ENCODE peak calls at places on chromosome 17, in ten cellular contexts. One of them, this sample, is unnamed.

GRCh38 chr17:7495906-7496434 is 11.8 kb downstream of the POLR2A start:
- DNase-seq in breast epithelium: no peak
- DNase-seq in A673: no peak
- DNase-seq in RWPE1: no peak
- DNase-seq in AG04449: no peak
- DNase-seq in uterus: no peak
- DNase-seq in mammary epithelial cell: no peak
- DNase-seq in cardiac muscle cell: no peak
- DNase-seq in GM13977: no peak
- DNase-seq in heart right ventricle: no peak
- DNase-seq in this sample: no peak

GRCh38 chr17:10135539-10136257 is 62.7 kb downstream of the GAS7 start:
- DNase-seq in breast epithelium: no peak
- DNase-seq in A673: peak
- DNase-seq in RWPE1: no peak
- DNase-seq in AG04449: no peak
- DNase-seq in uterus: peak
- DNase-seq in mammary epithelial cell: no peak
- DNase-seq in cardiac muscle cell: no peak
- DNase-seq in GM13977: no peak
- DNase-seq in heart right ventricle: no peak
- DNase-seq in this sample: no peak

GRCh38 chr17:74202879-74203432 is 522 bp upstream of the RPL38 start:
- DNase-seq in breast epithelium: no peak
- DNase-seq in A673: peak
- DNase-seq in RWPE1: no peak
- DNase-seq in AG04449: no peak
- DNase-seq in uterus: no peak
- DNase-seq in mammary epithelial cell: no peak
- DNase-seq in cardiac muscle cell: no peak
- DNase-seq in GM13977: no peak
- DNase-seq in heart right ventricle: no peak
- DNase-seq in this sample: no peak

GRCh38 chr17:6903516-6903915 is 72.0 kb upstream of the TEKT1 start:
- DNase-seq in breast epithelium: no peak
- DNase-seq in A673: no peak
- DNase-seq in RWPE1: no peak
- DNase-seq in AG04449: no peak
- DNase-seq in uterus: no peak
- DNase-seq in mammary epithelial cell: no peak
- DNase-seq in cardiac muscle cell: no peak
- DNase-seq in GM13977: no peak
- DNase-seq in heart right ventricle: no peak
- DNase-seq in this sample: no peak

GRCh38 chr17:2030779-2031163 is 818 bp downstream of the DPH1 start:
- DNase-seq in breast epithelium: no peak
- DNase-seq in A673: no peak
- DNase-seq in RWPE1: no peak
- DNase-seq in AG04449: no peak
- DNase-seq in uterus: no peak
- DNase-seq in mammary epithelial cell: no peak
- DNase-seq in cardiac muscle cell: no peak
- DNase-seq in GM13977: no peak
- DNase-seq in heart right ventricle: no peak
- DNase-seq in this sample: no peak

GRCh38 chr17:45241315-45242011 is 19.8 kb downstream of the FMNL1 start:
- DNase-seq in breast epithelium: no peak
- DNase-seq in A673: no peak
- DNase-seq in RWPE1: no peak
- DNase-seq in AG04449: no peak
- DNase-seq in uterus: no peak
- DNase-seq in mammary epithelial cell: no peak
- DNase-seq in cardiac muscle cell: peak
- DNase-seq in GM13977: no peak
- DNase-seq in heart right ventricle: no peak
- DNase-seq in this sample: no peak

GRCh38 chr17:38663125-38663751 is 11.5 kb downstream of the EPOP start:
- DNase-seq in breast epithelium: peak
- DNase-seq in A673: peak
- DNase-seq in RWPE1: peak
- DNase-seq in AG04449: no peak
- DNase-seq in uterus: no peak
- DNase-seq in mammary epithelial cell: peak
- DNase-seq in cardiac muscle cell: peak
- DNase-seq in GM13977: peak
- DNase-seq in heart right ventricle: peak
- DNase-seq in this sample: no peak

GRCh38 chr17:15398291-15398690 is 56.9 kb upstream of the TEKT3 start:
- DNase-seq in breast epithelium: no peak
- DNase-seq in A673: peak
- DNase-seq in RWPE1: no peak
- DNase-seq in AG04449: no peak
- DNase-seq in uterus: no peak
- DNase-seq in mammary epithelial cell: peak
- DNase-seq in cardiac muscle cell: no peak
- DNase-seq in GM13977: no peak
- DNase-seq in heart right ventricle: no peak
- DNase-seq in this sample: no peak

GRCh38 chr17:78541488-78542237 is 35.5 kb downstream of the DNAH17 start:
- DNase-seq in breast epithelium: no peak
- DNase-seq in A673: peak
- DNase-seq in RWPE1: peak
- DNase-seq in AG04449: no peak
- DNase-seq in uterus: no peak
- DNase-seq in mammary epithelial cell: peak
- DNase-seq in cardiac muscle cell: no peak
- DNase-seq in GM13977: no peak
- DNase-seq in heart right ventricle: no peak
- DNase-seq in this sample: no peak

GRCh38 chr17:27473748-27474609 is 17.7 kb downstream of the KSR1 start:
- DNase-seq in breast epithelium: no peak
- DNase-seq in A673: no peak
- DNase-seq in RWPE1: no peak
- DNase-seq in AG04449: no peak
- DNase-seq in uterus: peak
- DNase-seq in mammary epithelial cell: no peak
- DNase-seq in cardiac muscle cell: peak
- DNase-seq in GM13977: peak
- DNase-seq in heart right ventricle: peak
- DNase-seq in this sample: no peak

GRCh38 chr17:31857920-31858646 is 961 bp downstream of the COPRS start:
- DNase-seq in breast epithelium: no peak
- DNase-seq in A673: no peak
- DNase-seq in RWPE1: no peak
- DNase-seq in AG04449: no peak
- DNase-seq in uterus: no peak
- DNase-seq in mammary epithelial cell: peak
- DNase-seq in cardiac muscle cell: peak
- DNase-seq in GM13977: no peak
- DNase-seq in heart right ventricle: no peak
- DNase-seq in this sample: no peak

GRCh38 chr17:31859487-31860008 is 504 bp upstream of the COPRS start:
- DNase-seq in breast epithelium: no peak
- DNase-seq in A673: no peak
- DNase-seq in RWPE1: peak
- DNase-seq in AG04449: no peak
- DNase-seq in uterus: no peak
- DNase-seq in mammary epithelial cell: no peak
- DNase-seq in cardiac muscle cell: no peak
- DNase-seq in GM13977: no peak
- DNase-seq in heart right ventricle: no peak
- DNase-seq in this sample: no peak

GRCh38 chr17:31854672-31855071 is 4.4 kb downstream of the COPRS start:
- DNase-seq in breast epithelium: no peak
- DNase-seq in A673: no peak
- DNase-seq in RWPE1: no peak
- DNase-seq in AG04449: no peak
- DNase-seq in uterus: no peak
- DNase-seq in mammary epithelial cell: no peak
- DNase-seq in cardiac muscle cell: no peak
- DNase-seq in GM13977: no peak
- DNase-seq in heart right ventricle: no peak
- DNase-seq in this sample: no peak

GRCh38 chr17:31856750-31857149 is 2.3 kb downstream of the COPRS start:
- DNase-seq in breast epithelium: no peak
- DNase-seq in A673: no peak
- DNase-seq in RWPE1: no peak
- DNase-seq in AG04449: no peak
- DNase-seq in uterus: no peak
- DNase-seq in mammary epithelial cell: no peak
- DNase-seq in cardiac muscle cell: no peak
- DNase-seq in GM13977: no peak
- DNase-seq in heart right ventricle: no peak
- DNase-seq in this sample: no peak

GRCh38 chr17:31858647-31859486 is at the start of gene COPRS:
- DNase-seq in breast epithelium: peak
- DNase-seq in A673: peak
- DNase-seq in RWPE1: peak
- DNase-seq in AG04449: no peak
- DNase-seq in uterus: peak
- DNase-seq in mammary epithelial cell: peak
- DNase-seq in cardiac muscle cell: peak
- DNase-seq in GM13977: peak
- DNase-seq in heart right ventricle: peak
- DNase-seq in this sample: peak
- TF ChIP-seq CTCF in breast epithelium: no peak
- TF ChIP-seq CTCF in A673: no peak
- TF ChIP-seq CTCF in RWPE1: no peak
- TF ChIP-seq CTCF in AG04449: peak
- TF ChIP-seq CTCF in uterus: no peak
- TF ChIP-seq CTCF in mammary epithelial cell: no peak
- TF ChIP-seq CTCF in cardiac muscle cell: peak
- TF ChIP-seq CTCF in GM13977: peak
- TF ChIP-seq CTCF in heart right ventricle: peak
- TF ChIP-seq CTCF in this sample: peak

DNA sequence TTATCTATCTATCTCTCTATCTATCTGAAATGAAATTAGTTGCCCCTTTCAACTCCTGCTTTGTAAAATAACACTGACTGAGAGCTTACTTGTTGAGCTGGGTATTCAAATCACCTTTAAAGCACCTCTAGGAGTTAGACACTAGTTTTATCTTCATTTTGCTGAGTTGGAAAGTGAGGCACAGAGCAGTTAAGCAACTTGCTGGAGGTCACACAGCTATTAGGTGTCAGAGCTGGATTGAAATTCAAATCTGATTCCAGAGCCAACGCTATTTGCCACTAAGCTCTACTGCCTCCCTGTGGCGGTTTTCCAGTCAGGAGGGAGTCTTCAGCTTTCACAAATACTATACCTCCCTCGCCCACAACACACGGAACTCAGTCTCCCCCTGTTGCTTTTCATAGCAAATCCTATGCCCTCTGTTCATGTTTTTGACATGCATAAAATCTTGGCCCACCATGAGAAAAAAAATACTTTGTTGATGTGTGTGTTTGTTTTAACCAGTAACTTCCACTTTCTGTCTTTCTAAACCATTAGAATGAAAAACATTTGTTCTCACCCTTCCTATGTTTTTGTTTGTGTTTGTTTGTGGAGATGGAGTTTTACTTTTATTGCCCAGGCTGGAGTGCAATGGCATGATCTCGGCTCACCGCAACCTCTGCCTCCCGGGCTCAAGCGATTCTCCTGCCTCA is 74.8 kb upstream of the SMURF2 start:
- DNase-seq in breast epithelium: no peak
- DNase-seq in A673: peak
- DNase-seq in RWPE1: no peak
- DNase-seq in AG04449: no peak
- DNase-seq in uterus: no peak
- DNase-seq in mammary epithelial cell: peak
- DNase-seq in cardiac muscle cell: no peak
- DNase-seq in GM13977: no peak
- DNase-seq in heart right ventricle: no peak
- DNase-seq in this sample: no peak
- TF ChIP-seq CTCF in breast epithelium: peak
- TF ChIP-seq CTCF in A673: peak
- TF ChIP-seq CTCF in RWPE1: peak
- TF ChIP-seq CTCF in AG04449: peak
- TF ChIP-seq CTCF in uterus: no peak
- TF ChIP-seq CTCF in mammary epithelial cell: peak
- TF ChIP-seq CTCF in cardiac muscle cell: peak
- TF ChIP-seq CTCF in GM13977: peak
- TF ChIP-seq CTCF in heart right ventricle: peak
- TF ChIP-seq CTCF in this sample: peak

GRCh38 chr17:72259977-72260376 is 139.2 kb downstream of the SOX9 start:
- DNase-seq in breast epithelium: no peak
- DNase-seq in A673: no peak
- DNase-seq in RWPE1: no peak
- DNase-seq in AG04449: no peak
- DNase-seq in uterus: no peak
- DNase-seq in mammary epithelial cell: no peak
- DNase-seq in cardiac muscle cell: no peak
- DNase-seq in GM13977: no peak
- DNase-seq in heart right ventricle: no peak
- DNase-seq in this sample: no peak
- TF ChIP-seq CTCF in breast epithelium: no peak
- TF ChIP-seq CTCF in A673: no peak
- TF ChIP-seq CTCF in RWPE1: no peak
- TF ChIP-seq CTCF in AG04449: no peak
- TF ChIP-seq CTCF in uterus: no peak
- TF ChIP-seq CTCF in mammary epithelial cell: no peak
- TF ChIP-seq CTCF in cardiac muscle cell: no peak
- TF ChIP-seq CTCF in GM13977: no peak
- TF ChIP-seq CTCF in heart right ventricle: no peak
- TF ChIP-seq CTCF in this sample: no peak

GRCh38 chr17:43986225-43986981 is 18.0 kb upstream of the NAGS start:
- DNase-seq in breast epithelium: no peak
- DNase-seq in A673: no peak
- DNase-seq in RWPE1: no peak
- DNase-seq in AG04449: no peak
- DNase-seq in uterus: no peak
- DNase-seq in mammary epithelial cell: no peak
- DNase-seq in cardiac muscle cell: no peak
- DNase-seq in GM13977: no peak
- DNase-seq in heart right ventricle: no peak
- DNase-seq in this sample: no peak

GRCh38 chr17:43984521-43984920 is 19.9 kb upstream of the NAGS start:
- DNase-seq in breast epithelium: no peak
- DNase-seq in A673: no peak
- DNase-seq in RWPE1: no peak
- DNase-seq in AG04449: no peak
- DNase-seq in uterus: no peak
- DNase-seq in mammary epithelial cell: no peak
- DNase-seq in cardiac muscle cell: no peak
- DNase-seq in GM13977: no peak
- DNase-seq in heart right ventricle: no peak
- DNase-seq in this sample: no peak

GRCh38 chr17:43983196-43983514 is 21.3 kb upstream of the NAGS start:
- DNase-seq in breast epithelium: no peak
- DNase-seq in A673: no peak
- DNase-seq in RWPE1: no peak
- DNase-seq in AG04449: no peak
- DNase-seq in uterus: no peak
- DNase-seq in mammary epithelial cell: no peak
- DNase-seq in cardiac muscle cell: no peak
- DNase-seq in GM13977: no peak
- DNase-seq in heart right ventricle: no peak
- DNase-seq in this sample: no peak

GRCh38 chr17:43982171-43982570 is 22.3 kb upstream of the NAGS start:
- DNase-seq in breast epithelium: no peak
- DNase-seq in A673: no peak
- DNase-seq in RWPE1: no peak
- DNase-seq in AG04449: no peak
- DNase-seq in uterus: no peak
- DNase-seq in mammary epithelial cell: no peak
- DNase-seq in cardiac muscle cell: no peak
- DNase-seq in GM13977: no peak
- DNase-seq in heart right ventricle: no peak
- DNase-seq in this sample: no peak

GRCh38 chr17:43983515-43984411 is 20.7 kb upstream of the NAGS start:
- DNase-seq in breast epithelium: no peak
- DNase-seq in A673: no peak
- DNase-seq in RWPE1: no peak
- DNase-seq in AG04449: no peak
- DNase-seq in uterus: no peak
- DNase-seq in mammary epithelial cell: no peak
- DNase-seq in cardiac muscle cell: peak
- DNase-seq in GM13977: no peak
- DNase-seq in heart right ventricle: peak
- DNase-seq in this sample: no peak
- TF ChIP-seq CTCF in breast epithelium: no peak
- TF ChIP-seq CTCF in A673: peak
- TF ChIP-seq CTCF in RWPE1: no peak
- TF ChIP-seq CTCF in AG04449: peak
- TF ChIP-seq CTCF in uterus: no peak
- TF ChIP-seq CTCF in mammary epithelial cell: no peak
- TF ChIP-seq CTCF in cardiac muscle cell: peak
- TF ChIP-seq CTCF in GM13977: no peak
- TF ChIP-seq CTCF in heart right ventricle: peak
- TF ChIP-seq CTCF in this sample: peak

This sample was measured in osteocyte.